ENCODE peak calls at places on chromosomes 3 and 15, in seven cellular contexts. R, Y, J, K, B, E and Q are unnamed samples.

GRCh38 chr3:9080165-9080564 is 116.9 kb upstream of the RAD18 start:
- DNase-seq in R (no peak), Y (no peak), J (no peak), K (no peak), B (peak), E (no peak), Q (no peak)

GRCh38 chr3:56839784-56840724 is 38.3 kb upstream of the ARHGEF3 start:
- DNase-seq in R (no peak), Y (no peak), J (no peak), K (no peak), B (peak), E (peak), Q (no peak)

GRCh38 chr3:88180398-88180999 is 30.7 kb downstream of the C3orf38 start:
- DNase-seq in R (peak), Y (peak), J (no peak), K (no peak), B (peak), E (peak), Q (no peak)

GRCh38 chr15:95996494-95996893 is 334.0 kb upstream of the NR2F2 start:
- DNase-seq in R (no peak), Y (no peak), J (no peak), K (no peak), B (no peak), E (no peak), Q (no peak)

GRCh38 chr3:106428565-106428994 is 559.8 kb upstream of the CBLB start:
- DNase-seq in R (no peak), Y (no peak), J (no peak), K (no peak), B (peak), E (peak), Q (no peak)

GRCh38 chr3:71005797-71006321 is 577.7 kb downstream of the FOXP1 start:
- DNase-seq in R (no peak), Y (no peak), J (no peak), K (no peak), B (peak), E (no peak), Q (no peak)

GRCh38 chr3:141333796-141334626 is 34.3 kb upstream of the ZBTB38 start:
- DNase-seq in R (no peak), Y (no peak), J (no peak), K (no peak), B (no peak), E (no peak), Q (no peak)

GRCh38 chr3:151477596-151478375 is 16.9 kb upstream of the IGSF10 start:
- DNase-seq in R (no peak), Y (no peak), J (no peak), K (no peak), B (no peak), E (no peak), Q (no peak)

GRCh38 chr3:151753846-151754245 is 20.1 kb downstream of the AADACL2 start:
- DNase-seq in R (no peak), Y (no peak), J (no peak), K (no peak), B (no peak), E (no peak), Q (no peak)

DNA sequence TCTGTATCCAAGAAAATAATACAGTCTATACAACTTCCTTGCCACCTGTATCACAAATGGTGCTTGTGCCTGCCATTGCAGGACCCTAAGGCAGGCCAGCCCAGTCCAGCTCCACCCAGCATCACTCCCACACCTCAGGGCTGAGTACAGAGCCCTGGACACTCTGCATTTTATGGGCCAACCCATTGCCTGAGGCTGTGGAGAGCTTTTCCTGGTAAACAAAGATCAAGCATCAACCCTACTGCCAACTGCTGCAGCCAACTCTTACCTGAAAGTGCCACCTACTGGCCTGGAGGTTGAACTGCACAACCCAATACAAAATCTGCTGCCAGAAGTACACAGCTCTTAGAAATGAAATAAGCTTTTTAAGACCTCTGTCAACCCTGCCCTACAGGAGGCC is 1082.2 kb downstream of the NAALADL2 start:
- DNase-seq in R (no peak), Y (peak), J (no peak), K (no peak), B (no peak), E (no peak), Q (no peak)
- TF ChIP-seq CTCF in R (peak), Y (peak), J (no peak), K (no peak), B (peak), E (peak), Q (no peak)

DNA sequence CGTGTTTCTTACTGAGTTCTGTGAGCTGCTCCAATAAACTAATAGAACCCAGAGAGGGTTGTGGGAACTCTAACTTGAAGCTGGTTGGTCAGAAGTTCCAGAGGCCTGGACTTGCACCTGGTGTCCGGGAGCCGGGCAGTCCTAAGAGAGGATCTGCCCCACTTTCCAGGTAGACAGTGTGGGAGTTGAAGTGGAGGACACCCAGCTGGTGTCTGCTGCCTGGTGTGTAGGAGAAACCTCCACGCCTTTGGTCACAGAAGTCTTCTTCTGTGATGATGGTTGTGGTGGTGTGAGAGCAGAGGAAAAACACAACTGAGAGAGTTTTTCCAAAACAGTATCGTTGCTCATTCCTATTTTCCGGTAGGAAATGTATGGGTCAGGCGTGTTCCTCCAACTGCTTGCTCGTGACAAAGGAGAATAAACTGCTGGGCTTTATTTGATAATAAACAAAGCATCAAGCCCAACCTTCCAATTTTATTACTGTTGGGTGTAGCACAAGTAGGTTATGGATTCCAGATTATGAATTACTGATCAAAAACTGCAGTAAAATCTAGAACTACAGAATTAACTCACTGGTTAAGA is 137.0 kb downstream of the KLF13 start:
- DNase-seq in R (no peak), Y (no peak), J (no peak), K (no peak), B (no peak), E (no peak), Q (no peak)
- TF ChIP-seq CTCF in R (no peak), Y (no peak), J (no peak), K (no peak), B (no peak), E (no peak), Q (no peak)

GRCh38 chr15:83977992-83978391 is 257.6 kb upstream of the GOLGA6L4 start:
- DNase-seq in R (no peak), Y (no peak), J (no peak), K (no peak), B (no peak), E (no peak), Q (no peak)

GRCh38 chr15:83970290-83970890 is 265.2 kb upstream of the GOLGA6L4 start:
- DNase-seq in R (no peak), Y (no peak), J (no peak), K (no peak), B (no peak), E (no peak), Q (no peak)

GRCh38 chr15:83971967-83972366 is 263.6 kb upstream of the GOLGA6L4 start:
- DNase-seq in R (no peak), Y (no peak), J (no peak), K (no peak), B (no peak), E (no peak), Q (no peak)

GRCh38 chr15:83978588-83978987 is 257.0 kb upstream of the GOLGA6L4 start:
- DNase-seq in R (no peak), Y (no peak), J (no peak), K (no peak), B (no peak), E (no peak), Q (no peak)

GRCh38 chr15:83973816-83974215 is 261.8 kb upstream of the GOLGA6L4 start:
- DNase-seq in R (no peak), Y (no peak), J (no peak), K (no peak), B (no peak), E (no peak), Q (no peak)
- TF ChIP-seq CTCF in R (peak), Y (peak), J (no peak), K (no peak), B (peak), E (no peak), Q (peak)

GRCh38 chr3:63588897-63589296 is 63.6 kb upstream of the SNTN start:
- DNase-seq in R (no peak), Y (no peak), J (no peak), K (no peak), B (no peak), E (no peak), Q (no peak)
- TF ChIP-seq CTCF in R (no peak), Y (no peak), J (no peak), K (no peak), B (no peak), E (peak), Q (no peak)

GRCh38 chr15:98853161-98853560 is 154.4 kb downstream of the PGPEP1L start:
- DNase-seq in R (peak), Y (peak), J (peak), K (peak), B (peak), E (peak), Q (peak)
- TF ChIP-seq CTCF in R (no peak), Y (no peak), J (no peak), K (no peak), B (no peak), E (peak), Q (no peak)

GRCh38 chr3:159989973-159990846 is 1.6 kb downstream of the IL12A start:
- DNase-seq in R (no peak), Y (no peak), J (no peak), K (no peak), B (no peak), E (no peak), Q (no peak)

GRCh38 chr3:159988617-159989251 is at the start of gene IL12A:
- DNase-seq in R (peak), Y (peak), J (peak), K (peak), B (peak), E (peak), Q (no peak)

GRCh38 chr3:159982442-159982841 is 6.2 kb upstream of the IL12A start:
- DNase-seq in R (no peak), Y (no peak), J (no peak), K (no peak), B (no peak), E (no peak), Q (no peak)

GRCh38 chr3:159991591-159991990 is 3.0 kb downstream of the IL12A start:
- DNase-seq in R (no peak), Y (no peak), J (no peak), K (no peak), B (no peak), E (no peak), Q (no peak)

DNA sequence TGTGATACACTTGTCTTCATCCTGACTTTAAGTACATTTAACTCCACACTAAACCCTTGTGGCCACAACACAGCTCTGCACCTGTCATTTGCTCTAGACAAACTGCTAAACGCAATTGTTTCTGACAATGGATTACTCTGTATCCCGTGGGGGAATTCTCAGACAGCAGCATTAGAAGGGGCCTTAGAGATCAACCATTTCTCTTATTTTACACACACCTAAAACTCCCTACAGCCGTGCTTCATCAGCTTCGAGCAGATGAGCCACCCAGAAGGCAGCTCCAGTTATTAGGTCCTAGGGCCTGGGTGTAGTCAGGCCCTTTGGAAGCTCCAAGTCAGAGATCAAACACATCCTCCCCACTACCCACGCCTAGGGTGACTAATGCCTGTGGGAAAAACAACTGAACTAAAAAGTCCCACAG is 1.3 kb upstream of the IL12A start:
- DNase-seq in R (peak), Y (no peak), J (no peak), K (no peak), B (peak), E (peak), Q (no peak)
- TF ChIP-seq CTCF in R (peak), Y (peak), J (no peak), K (no peak), B (peak), E (peak), Q (no peak)

DNA sequence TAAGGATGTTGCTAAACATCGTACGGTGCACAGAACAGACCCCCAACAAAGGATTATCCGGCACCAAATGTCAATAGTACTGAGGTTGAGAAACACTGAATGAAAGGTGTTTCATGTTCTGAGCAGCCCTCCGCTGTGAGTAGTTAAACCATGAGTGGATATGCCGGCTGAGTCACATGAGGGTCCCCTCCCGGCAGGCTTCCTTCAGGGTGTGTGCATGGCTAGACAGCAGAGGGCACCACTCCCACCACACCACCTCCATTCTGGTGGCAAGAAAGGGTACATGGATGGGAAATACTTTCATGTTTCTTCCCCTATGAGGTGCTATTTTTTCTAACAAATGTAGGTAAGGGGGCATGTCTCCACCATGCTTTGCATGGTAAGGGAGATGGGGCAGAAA is 128.3 kb upstream of the SEMA6D start:
- DNase-seq in R (no peak), Y (no peak), J (no peak), K (no peak), B (no peak), E (no peak), Q (no peak)
- TF ChIP-seq CTCF in R (no peak), Y (no peak), J (no peak), K (no peak), B (peak), E (no peak), Q (peak)

DNA sequence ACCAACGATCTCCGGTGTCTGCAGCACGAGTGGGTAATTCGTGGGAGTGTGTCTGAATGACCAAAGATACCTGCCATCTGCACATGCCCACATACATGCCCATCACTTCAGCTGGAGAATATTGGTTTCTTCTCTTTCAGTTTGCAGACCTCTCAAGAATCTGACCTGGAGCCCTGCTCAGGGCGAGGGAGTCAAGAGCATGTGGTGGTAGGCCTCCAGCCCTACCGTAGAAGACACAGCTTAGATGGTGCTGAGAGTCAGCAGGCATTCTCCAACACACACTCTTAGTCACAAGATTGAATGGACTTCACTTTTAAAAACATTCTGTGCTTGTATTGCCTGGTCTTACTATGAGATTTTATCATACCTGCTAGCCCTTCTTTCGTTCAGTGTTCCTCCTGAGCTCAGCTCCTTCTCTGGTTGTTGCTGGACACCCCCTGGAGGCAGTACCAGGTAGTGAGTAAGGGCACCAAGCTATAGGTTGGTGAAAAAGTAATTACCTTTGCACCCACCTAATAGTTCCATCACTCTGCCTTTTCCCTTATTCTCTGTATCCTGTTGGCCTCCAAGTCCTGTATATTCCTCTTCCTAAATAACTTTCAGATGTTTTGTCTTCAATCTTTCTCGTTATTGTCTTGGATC is 252.0 kb downstream of the CACNA2D3 start:
- DNase-seq in R (peak), Y (peak), J (no peak), K (no peak), B (no peak), E (no peak), Q (no peak)
- TF ChIP-seq CTCF in R (peak), Y (peak), J (no peak), K (no peak), B (peak), E (no peak), Q (peak)

DNA sequence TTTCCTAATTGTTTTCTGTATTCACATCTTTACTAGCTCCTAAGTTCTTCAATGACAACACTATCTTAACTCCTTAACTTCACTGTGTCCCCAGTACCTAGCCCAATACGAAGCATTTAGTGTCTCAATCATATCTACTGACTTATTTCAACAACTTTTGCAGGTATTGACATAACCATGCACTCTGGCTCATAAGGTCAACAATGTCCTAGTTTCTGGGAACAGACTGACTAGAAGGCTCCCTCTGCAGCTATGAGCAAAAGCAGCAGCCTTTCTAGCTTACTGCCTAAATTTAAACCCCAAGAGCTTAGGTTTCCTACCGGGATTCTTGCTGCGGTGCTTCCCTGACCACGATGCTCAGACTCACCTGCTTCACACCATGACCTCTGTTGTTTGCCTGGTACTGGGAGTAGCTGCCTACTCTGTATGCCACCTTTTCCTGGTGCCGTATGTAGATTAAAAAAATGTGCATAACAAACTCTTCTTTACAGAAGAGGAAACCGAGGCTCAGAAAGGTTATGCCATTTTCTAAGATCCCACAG is 767.7 kb downstream of the TUSC7 start:
- DNase-seq in R (no peak), Y (no peak), J (no peak), K (no peak), B (no peak), E (no peak), Q (no peak)
- TF ChIP-seq CTCF in R (no peak), Y (no peak), J (no peak), K (no peak), B (no peak), E (no peak), Q (no peak)